ENCODE peak calls at places on chromosomes 4 and X, in seven cellular contexts. J is stimulated activated CD4-positive, alpha-beta T cell treated with anti-CD3 and anti-CD28 coated beads, Interleukin-2, amount 100 ng/mL, for 48 hours; N is heart left ventricle; S is lung; C is activated CD4-positive, alpha-beta T cell treated with anti-CD3 and anti-CD28 coated beads, Interleukin-2, amount 50 U/mL, for 24 hours; Y is COLO829; F is posterior cingulate gyrus. U is an unnamed sample.

GRCh38 chrX:39563189-39563588 is 534.6 kb downstream of the BCOR start:
- DNase-seq in F (no peak), C (no peak), J (no peak), N (no peak), Y (no peak), S (no peak), U (no peak)

GRCh38 chrX:40272141-40272540 is 174.4 kb upstream of the BCOR start:
- DNase-seq in C (no peak), J (no peak), S (no peak), Y (no peak), F (peak), N (no peak), U (no peak)

GRCh38 chr4:184932343-184932742 is 85.9 kb upstream of the HELT start:
- DNase-seq in S (no peak), Y (no peak), N (no peak), F (no peak), J (no peak), C (no peak), U (no peak)

GRCh38 chr4:87353592-87353991 is 30.9 kb upstream of the HSD17B13 start:
- DNase-seq in N (no peak), S (peak), F (no peak), C (no peak), J (peak), Y (peak), U (peak)

GRCh38 chr4:89064848-89065247 is 7.9 kb upstream of the FAM13A start:
- DNase-seq in Y (no peak), N (no peak), J (no peak), F (no peak), C (no peak), S (no peak), U (no peak)

GRCh38 chr4:48255130-48255958 is 14.3 kb downstream of the TEC start:
- DNase-seq in C (no peak), F (no peak), S (no peak), N (no peak), J (no peak), Y (no peak), U (no peak)

GRCh38 chr4:76765473-76766183 is 132.3 kb downstream of the SOWAHB start:
- DNase-seq in S (no peak), J (no peak), N (no peak), F (no peak), Y (no peak), C (no peak), U (no peak)

GRCh38 chr4:144820115-144820514 is 174.2 kb downstream of the HHIP start:
- DNase-seq in C (no peak), F (no peak), S (no peak), Y (peak), J (no peak), N (no peak), U (no peak)

GRCh38 chr4:48017108-48017527 is 546 bp downstream of the NIPAL1 start:
- DNase-seq in C (peak), J (peak), S (peak), F (peak), Y (peak), N (peak), U (peak)

GRCh38 chr4:182578402-182578801 is 335.2 kb downstream of the TENM3 start:
- DNase-seq in F (no peak), Y (no peak), S (peak), J (no peak), N (no peak), C (no peak), U (no peak)

GRCh38 chrX:13419276-13419675 is 99.4 kb upstream of the ATXN3L start:
- DNase-seq in C (no peak), N (no peak), Y (no peak), J (no peak), F (no peak), S (no peak), U (no peak)

GRCh38 chr4:54929459-54929858 is 195.9 kb downstream of the KDR start:
- DNase-seq in C (no peak), N (no peak), Y (no peak), S (no peak), J (no peak), F (no peak), U (no peak)

GRCh38 chr4:177511611-177512010 is 69.4 kb upstream of the AGA start:
- DNase-seq in F (no peak), N (no peak), J (no peak), S (peak), C (no peak), Y (no peak), U (no peak)

GRCh38 chrX:153735274-153735673 is 10.6 kb downstream of the ABCD1 start:
- DNase-seq in S (no peak), Y (no peak), C (no peak), N (no peak), J (no peak), F (no peak), U (no peak)

GRCh38 chrX:106973433-106974149 is 26.4 kb downstream of the MORC4 start:
- DNase-seq in N (no peak), F (no peak), J (no peak), Y (peak), C (no peak), S (no peak), U (no peak)

GRCh38 chrX:14073561-14073960 is 43.9 kb upstream of the GEMIN8 start:
- DNase-seq in F (no peak), Y (no peak), J (no peak), S (no peak), N (no peak), C (no peak), U (no peak)

GRCh38 chr4:46390353-46391058 is 578 bp upstream of the GABRA2 start:
- DNase-seq in J (no peak), C (no peak), N (no peak), Y (no peak), S (no peak), F (no peak), U (no peak)

GRCh38 chr4:66575024-66575696 is 904.9 kb upstream of the EPHA5 start:
- DNase-seq in F (no peak), C (no peak), S (no peak), N (no peak), Y (peak), J (no peak), U (no peak)

GRCh38 chrX:69018416-69019072 is 146.7 kb downstream of the PJA1 start:
- DNase-seq in C (no peak), N (no peak), S (peak), F (no peak), Y (no peak), J (no peak), U (no peak)

GRCh38 chr4:20684852-20685763 is 15.2 kb upstream of the PACRGL start:
- DNase-seq in F (no peak), S (no peak), C (no peak), J (no peak), Y (peak), N (no peak), U (no peak)

GRCh38 chr4:163540977-163541376 is 46.5 kb downstream of the TMA16 start:
- DNase-seq in S (no peak), N (no peak), C (no peak), F (no peak), J (no peak), Y (peak), U (no peak)